ENCODE peak calls at places on chromosome 5, in eight cellular contexts. W is HCT116; R is neural progenitor cell; Y is sigmoid colon; K is breast epithelium; E is tibial artery; U is CD8-positive, alpha-beta T cell; S is brain microvascular endothelial cell. P is an unnamed sample.

GRCh38 chr5:179346401-179346800 is 1.1 kb upstream of the ADAMTS2 start:
- DNase-seq in W (no peak), R (no peak), Y (no peak), K (no peak), E (no peak), U (no peak), S (peak; percentile 47), P (no peak)

GRCh38 chr5:170070556-170071412 is 34.9 kb upstream of the FOXI1 start:
- DNase-seq in W (peak; percentile 16), R (peak; percentile 88), Y (peak; percentile 60), K (no peak), E (no peak), U (no peak), S (peak; percentile 29), P (no peak)

GRCh38 chr5:124744170-124744911 is 2.1 kb downstream of the ZNF608 start:
- DNase-seq in W (no peak), R (no peak), Y (peak; percentile 85), K (no peak), E (peak; percentile 77), U (no peak), S (no peak), P (no peak)

GRCh38 chr5:125384071-125384470 is 637.6 kb upstream of the ZNF608 start:
- DNase-seq in W (no peak), R (no peak), Y (no peak), K (no peak), E (no peak), U (no peak), S (no peak), P (no peak)

GRCh38 chr5:9653811-9654210 is 23.7 kb upstream of the TAS2R1 start:
- DNase-seq in W (no peak), R (no peak), Y (no peak), K (no peak), E (no peak), U (no peak), S (peak; percentile 98), P (peak; percentile 9)

GRCh38 chr5:43389679-43390329 is 22.4 kb downstream of the CCL28 start:
- DNase-seq in W (peak; percentile 84), R (peak; percentile 84), Y (no peak), K (no peak), E (no peak), U (no peak), S (peak; percentile 86), P (no peak)

GRCh38 chr5:91318727-91319126 is 64.4 kb downstream of the ARRDC3 start:
- DNase-seq in W (no peak), R (no peak), Y (no peak), K (no peak), E (no peak), U (no peak), S (no peak), P (no peak)

GRCh38 chr5:170216262-170216864 is 16.4 kb upstream of the C5orf58 start:
- DNase-seq in W (peak; percentile 35), R (peak; percentile 83), Y (no peak), K (no peak), E (no peak), U (no peak), S (peak; percentile 68), P (no peak)

GRCh38 chr5:58156977-58157701 is 302.7 kb downstream of the PLK2 start:
- DNase-seq in W (no peak), R (peak; percentile 58), Y (no peak), K (no peak), E (no peak), U (no peak), S (peak; percentile 52), P (no peak)

GRCh38 chr5:127256886-127257597 is 33.6 kb upstream of the MEGF10 start:
- DNase-seq in W (no peak), R (no peak), Y (no peak), K (no peak), E (no peak), U (no peak), S (no peak), P (no peak)

GRCh38 chr5:120682851-120683250 is 218.8 kb downstream of the PRR16 start:
- DNase-seq in W (no peak), R (no peak), Y (no peak), K (no peak), E (no peak), U (no peak), S (peak; percentile 20), P (no peak)

GRCh38 chr5:169695919-169696490 is 58.9 kb downstream of the DOCK2 start:
- DNase-seq in W (peak; percentile 22), R (no peak), Y (no peak), K (no peak), E (no peak), U (no peak), S (peak; percentile 98), P (no peak)

GRCh38 chr5:157912621-157913325 is 53.8 kb upstream of the CLINT1 start:
- DNase-seq in W (no peak), R (peak; percentile 42), Y (no peak), K (no peak), E (no peak), U (no peak), S (no peak), P (no peak)

GRCh38 chr5:1874820-1875219 is 7.9 kb downstream of the IRX4 start:
- DNase-seq in W (no peak), R (peak; percentile 61), Y (no peak), K (no peak), E (no peak), U (no peak), S (no peak), P (no peak)

GRCh38 chr5:45057564-45057963 is 248.8 kb downstream of the MRPS30 start:
- DNase-seq in W (no peak), R (no peak), Y (no peak), K (no peak), E (no peak), U (no peak), S (no peak), P (no peak)

GRCh38 chr5:111472579-111472978 is 39.8 kb downstream of the STARD4 start:
- DNase-seq in W (no peak), R (no peak), Y (no peak), K (no peak), E (no peak), U (no peak), S (no peak), P (no peak)

GRCh38 chr5:98069876-98070512 is 703.5 kb upstream of the RGMB start:
- DNase-seq in W (no peak), R (no peak), Y (no peak), K (no peak), E (no peak), U (no peak), S (no peak), P (no peak)

GRCh38 chr5:91955610-91956009 is 572.5 kb upstream of the ARRDC3 start:
- DNase-seq in W (no peak), R (no peak), Y (no peak), K (no peak), E (no peak), U (no peak), S (no peak), P (no peak)

GRCh38 chr5:53019320-53019719 is 30.2 kb downstream of the ITGA2 start:
- DNase-seq in W (peak; percentile 33), R (no peak), Y (no peak), K (no peak), E (no peak), U (no peak), S (peak; percentile 91), P (no peak)

GRCh38 chr5:429453-430188 is 13.4 kb upstream of the EXOC3 start:
- DNase-seq in W (no peak), R (no peak), Y (peak; percentile 63), K (no peak), E (peak; percentile 59), U (peak; percentile 41), S (peak; percentile 38), P (no peak)

GRCh38 chr5:148973455-148973854 is 89.4 kb downstream of the SH3TC2 start:
- DNase-seq in W (no peak), R (no peak), Y (no peak), K (no peak), E (no peak), U (no peak), S (no peak), P (no peak)
- H3K27ac ChIP-seq in W (peak overlapping the region; percentile 8), R (no peak overlapping the region), Y (no peak overlapping the region), K (peak overlapping the region; percentile 1), E (peak overlapping the region; percentile 69), U (no peak overlapping the region), S (peak overlapping the region; percentile 54), P (peak overlapping the region; percentile 85)

GRCh38 chr5:32110081-32110696 is 63.9 kb downstream of the GOLPH3 start:
- DNase-seq in W (no peak), R (no peak), Y (no peak), K (no peak), E (no peak), U (no peak), S (no peak), P (no peak)
- H3K36me3 ChIP-seq in W (peaks cover 12% of the 10 kb centered on the region), R (peaks cover 27% of the 10 kb centered on the region), Y (peaks cover 34% of the 10 kb centered on the region), K (no peaks in the 10 kb centered on the region), E (peaks cover 60% of the 10 kb centered on the region), U (peaks cover 7% of the 10 kb centered on the region), S (peaks cover 44% of the 10 kb centered on the region), P (peaks cover 31% of the 10 kb centered on the region)

GRCh38 chr5:30040483-30041116 is 1152.9 kb upstream of the CDH6 start:
- DNase-seq in W (peak; percentile 15), R (peak; percentile 75), Y (no peak), K (no peak), E (no peak), U (no peak), S (peak; percentile 73), P (no peak)
- TF ChIP-seq CTCF in W (peak; percentile 46), R (peak; percentile 89), Y (no peak), K (peak; percentile 18), E (peak; percentile 49), U (no peak), S (peak; percentile 90), P (peak; percentile 30)

GRCh38 chr5:172660974-172661373 is 19.9 kb downstream of the NEURL1B start:
- DNase-seq in W (no peak), R (no peak), Y (peak; percentile 50), K (no peak), E (no peak), U (no peak), S (no peak), P (no peak)

GRCh38 chr5:172659570-172659908 is 18.5 kb downstream of the NEURL1B start:
- DNase-seq in W (no peak), R (no peak), Y (no peak), K (no peak), E (no peak), U (no peak), S (no peak), P (no peak)

GRCh38 chr5:172659909-172660628 is 19.0 kb downstream of the NEURL1B start:
- DNase-seq in W (no peak), R (peak; percentile 78), Y (peak; percentile 98), K (no peak), E (peak; percentile 95), U (no peak), S (peak; percentile 87), P (peak; percentile 82)

GRCh38 chr5:172658391-172658790 is 17.3 kb downstream of the NEURL1B start:
- DNase-seq in W (no peak), R (no peak), Y (peak; percentile 61), K (no peak), E (peak; percentile 46), U (no peak), S (no peak), P (no peak)

DNA sequence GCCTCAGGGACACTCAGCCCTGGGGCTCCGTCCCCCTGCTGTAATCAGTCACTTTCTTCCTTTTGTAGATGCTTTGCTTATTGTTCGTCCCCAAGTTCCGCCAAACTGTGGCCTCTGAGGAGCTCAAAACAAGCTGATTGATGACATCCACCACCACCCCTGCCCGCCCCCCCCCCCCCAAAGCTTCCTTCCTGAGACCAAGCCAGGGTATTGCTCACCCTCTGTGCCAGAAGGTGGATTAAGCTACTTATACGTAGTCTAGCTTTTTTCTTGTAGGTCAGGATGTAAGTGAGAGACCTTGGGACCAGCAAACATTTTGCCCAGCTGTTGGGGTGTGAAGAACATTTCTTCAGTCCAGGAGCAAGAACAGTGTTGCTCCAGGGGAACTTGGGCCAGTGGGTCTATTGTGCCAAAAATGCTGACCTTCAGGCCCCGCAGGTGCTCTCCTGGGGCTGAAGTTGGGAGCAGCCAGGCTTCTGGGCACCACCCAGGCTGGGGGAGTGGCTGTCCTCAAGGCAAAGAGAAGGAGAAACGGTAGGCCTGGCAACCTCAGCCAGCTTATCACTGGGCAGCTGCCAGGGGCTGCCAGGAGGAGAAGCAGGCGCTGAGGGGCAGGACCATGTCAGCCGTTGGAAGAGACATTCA is 17.9 kb downstream of the NEURL1B start:
- DNase-seq in W (no peak), R (no peak), Y (peak; percentile 88), K (no peak), E (peak; percentile 94), U (no peak), S (no peak), P (no peak)
- H3K27ac ChIP-seq in W (no peak overlapping the region), R (no peak overlapping the region), Y (peak overlapping the region; percentile 93), K (peak overlapping the region; percentile 65), E (peak overlapping the region; percentile 90), U (no peak overlapping the region), S (no peak overlapping the region), P (peak overlapping the region; percentile 80)

P was measured in thoracic aorta.